ENCODE peak calls at places on chromosome 5, in eight cellular contexts. X is left cardiac atrium; K is activated naive CD8-positive, alpha-beta T cell treated with anti-CD3 and anti-CD28 coated beads, Interleukin-2, amount 50 U/mL, for 24 hours; Z is naive thymus-derived CD8-positive, alpha-beta T cell; N is heart right ventricle; T is foreskin keratinocyte; I is GM12878; P is PC-3. G is an unnamed sample.

GRCh38 chr5:172473427-172473826 is 19.1 kb upstream of the SH3PXD2B start:
- ATAC-seq in X (no peak), K (no peak), Z (no peak), N (no peak), T (no peak), I (no peak), P (no peak), G (no peak)

GRCh38 chr5:107219993-107220392 is 450.7 kb downstream of the EFNA5 start:
- ATAC-seq in X (no peak), K (no peak), Z (no peak), N (no peak), T (no peak), I (no peak), P (no peak), G (no peak)

GRCh38 chr5:174176511-174176910 is 131.0 kb downstream of the NSG2 start:
- ATAC-seq in X (no peak), K (no peak), Z (no peak), N (no peak), T (no peak), I (no peak), P (no peak), G (no peak)

GRCh38 chr5:589588-589987 is 22.6 kb upstream of the CEP72 start:
- ATAC-seq in X (no peak), K (peak; percentile 28), Z (no peak), N (no peak), T (no peak), I (no peak), P (no peak), G (peak; percentile 81)

GRCh38 chr5:127599847-127600246 is 49.0 kb upstream of the CTXN3 start:
- ATAC-seq in X (peak; percentile 37), K (no peak), Z (no peak), N (no peak), T (no peak), I (no peak), P (no peak), G (no peak)

GRCh38 chr5:107505763-107506534 is 164.8 kb downstream of the EFNA5 start:
- ATAC-seq in X (no peak), K (no peak), Z (no peak), N (no peak), T (no peak), I (no peak), P (no peak), G (no peak)

GRCh38 chr5:112641515-112642110 is 96.1 kb upstream of the APC start:
- ATAC-seq in X (no peak), K (peak; percentile 38), Z (no peak), N (no peak), T (no peak), I (no peak), P (no peak), G (no peak)

GRCh38 chr5:7397005-7397546 is 1.1 kb downstream of the ADCY2 start:
- ATAC-seq in X (peak; percentile 39), K (no peak), Z (no peak), N (peak; percentile 50), T (no peak), I (no peak), P (no peak), G (no peak)

GRCh38 chr5:150131978-150132694 is 23.5 kb downstream of the PDGFRB start:
- ATAC-seq in X (no peak), K (no peak), Z (no peak), N (no peak), T (no peak), I (no peak), P (no peak), G (no peak)

GRCh38 chr5:9654886-9655285 is 24.7 kb upstream of the TAS2R1 start:
- ATAC-seq in X (no peak), K (no peak), Z (no peak), N (no peak), T (no peak), I (no peak), P (no peak), G (no peak)

GRCh38 chr5:164742025-164742424 is 1236.6 kb downstream of the MAT2B start:
- ATAC-seq in X (no peak), K (no peak), Z (no peak), N (no peak), T (no peak), I (peak; percentile 94), P (no peak), G (no peak)

GRCh38 chr5:150137168-150137957 is 18.3 kb downstream of the PDGFRB start:
- ATAC-seq in X (peak; percentile 14), K (no peak), Z (no peak), N (no peak), T (no peak), I (no peak), P (peak; percentile 22), G (no peak)

GRCh38 chr5:14417792-14418765 is 163.5 kb upstream of the OTULINL start:
- ATAC-seq in X (peak; percentile 26), K (no peak), Z (no peak), N (no peak), T (no peak), I (no peak), P (no peak), G (no peak)

GRCh38 chr5:131379071-131379538 is 115.3 kb downstream of the CDC42SE2 start:
- ATAC-seq in X (no peak), K (peak; percentile 1), Z (peak; percentile 31), N (no peak), T (no peak), I (peak; percentile 24), P (no peak), G (peak; percentile 33)

GRCh38 chr5:4901305-4901751 is 238.8 kb upstream of the ADAMTS16 start:
- ATAC-seq in X (no peak), K (no peak), Z (no peak), N (no peak), T (no peak), I (no peak), P (no peak), G (no peak)

GRCh38 chr5:179211076-179211475 is 134.2 kb downstream of the ADAMTS2 start:
- ATAC-seq in X (no peak), K (no peak), Z (no peak), N (no peak), T (no peak), I (no peak), P (no peak), G (no peak)

GRCh38 chr5:80960531-80961375 is 590 bp downstream of the RASGRF2 start:
- ATAC-seq in X (peak; percentile 75), K (peak; percentile 38), Z (peak; percentile 48), N (peak; percentile 87), T (peak; percentile 54), I (no peak), P (no peak), G (peak; percentile 57)

GRCh38 chr5:122385786-122386185 is 73.7 kb downstream of the SNCAIP start:
- ATAC-seq in X (peak; percentile 21), K (no peak), Z (no peak), N (peak; percentile 72), T (no peak), I (no peak), P (no peak), G (no peak)

GRCh38 chr5:944992-945685 is 52.5 kb downstream of the TRIP13 start:
- ATAC-seq in X (no peak), K (no peak), Z (no peak), N (no peak), T (no peak), I (no peak), P (no peak), G (no peak)

GRCh38 chr5:101942321-101942882 is 353.7 kb downstream of the SLCO4C1 start:
- ATAC-seq in X (no peak), K (no peak), Z (no peak), N (no peak), T (peak; percentile 85), I (peak; percentile 90), P (peak; percentile 81), G (no peak)

GRCh38 chr5:99879791-99880511 is 655.2 kb upstream of the FAM174A start:
- ATAC-seq in X (no peak), K (no peak), Z (no peak), N (no peak), T (no peak), I (no peak), P (no peak), G (no peak)